ENCODE peak calls at places on chromosomes 5 and 9, in five cellular contexts. Z, T, U, J and C are unnamed samples.

GRCh38 chr5:163105456-163105855 is 331.9 kb upstream of the CCNG1 start:
- DNase-seq in Z (peak), T (no peak), U (no peak), J (no peak), C (no peak)

GRCh38 chr5:68182534-68182933 is 33.0 kb upstream of the PIK3R1 start:
- DNase-seq in Z (no peak), T (no peak), U (no peak), J (no peak), C (no peak)

GRCh38 chr5:176775409-176775808 is 35.0 kb upstream of the UNC5A start:
- DNase-seq in Z (no peak), T (no peak), U (no peak), J (no peak), C (no peak)

GRCh38 chr9:135864447-135865049 is 42.8 kb downstream of the CAMSAP1 start:
- DNase-seq in Z (peak), T (peak), U (peak), J (peak), C (no peak)

GRCh38 chr5:176364765-176365662 is at the start of gene ARL10:
- DNase-seq in Z (peak), T (peak), U (peak), J (no peak), C (no peak)

GRCh38 chr5:112210430-112211005 is 208.6 kb downstream of the EPB41L4A start:
- DNase-seq in Z (peak), T (peak), U (no peak), J (no peak), C (peak)

GRCh38 chr5:15502208-15502607 is 2.2 kb downstream of the FBXL7 start:
- DNase-seq in Z (no peak), T (no peak), U (no peak), J (no peak), C (no peak)

GRCh38 chr5:88889165-88890069 is 6.4 kb upstream of the MEF2C start:
- DNase-seq in Z (peak), T (no peak), U (no peak), J (no peak), C (no peak)

GRCh38 chr5:98510111-98510510 is 263.4 kb upstream of the RGMB start:
- DNase-seq in Z (peak), T (no peak), U (no peak), J (no peak), C (no peak)

GRCh38 chr5:167294861-167295685 is 996.4 kb upstream of the WWC1 start:
- DNase-seq in Z (peak), T (no peak), U (no peak), J (no peak), C (no peak)

GRCh38 chr5:154522284-154522683 is 44.3 kb upstream of the HAND1 start:
- DNase-seq in Z (no peak), T (no peak), U (no peak), J (no peak), C (no peak)

GRCh38 chr9:134968011-134968822 is 50.5 kb upstream of the FCN1 start:
- DNase-seq in Z (no peak), T (no peak), U (no peak), J (no peak), C (no peak)

GRCh38 chr5:376951-377325 is 55.4 kb downstream of the AHRR start:
- DNase-seq in Z (no peak), T (no peak), U (no peak), J (no peak), C (no peak)

GRCh38 chr9:24912767-24913166 is 367.1 kb upstream of the IZUMO3 start:
- DNase-seq in Z (no peak), T (no peak), U (no peak), J (no peak), C (no peak)

GRCh38 chr9:107707419-107707837 is 217.9 kb upstream of the KLF4 start:
- DNase-seq in Z (peak), T (no peak), U (no peak), J (no peak), C (no peak)

GRCh38 chr5:169874626-169875025 is 105.7 kb downstream of the INSYN2B start:
- DNase-seq in Z (no peak), T (no peak), U (no peak), J (no peak), C (no peak)

GRCh38 chr9:92964981-92965758 is 17.8 kb downstream of the FGD3 start:
- DNase-seq in Z (no peak), T (peak), U (no peak), J (no peak), C (no peak)

GRCh38 chr9:134950811-134951210 is 33.1 kb upstream of the FCN1 start:
- DNase-seq in Z (no peak), T (no peak), U (no peak), J (no peak), C (no peak)

GRCh38 chr5:2863133-2863532 is 111.7 kb upstream of the IRX2 start:
- DNase-seq in Z (no peak), T (no peak), U (no peak), J (no peak), C (no peak)

GRCh38 chr5:96597441-96598020 is 64.6 kb upstream of the CAST start:
- DNase-seq in Z (peak), T (peak), U (no peak), J (no peak), C (no peak)

GRCh38 chr9:120257483-120257882 is 322.5 kb downstream of the CDK5RAP2 start:
- DNase-seq in Z (no peak), T (no peak), U (no peak), J (no peak), C (no peak)